ENCODE peak calls at places on chromosomes 3 and 15, in four cellular contexts. S is IMR-90, R is HCT116, B is K562. L is an unnamed sample.

GRCh38 chr3:170044795-170045244 is 7.0 kb downstream of the GPR160 start:
- DNase-seq in S (no peak), R (no peak), B (no peak), L (no peak)

GRCh38 chr3:196055683-196056270 is 26.1 kb downstream of the TFRC start:
- DNase-seq in S (no peak), R (no peak), B (no peak), L (no peak)

GRCh38 chr3:46892285-46893145 is 15.0 kb downstream of the PTH1R start:
- DNase-seq in S (peak; percentile 33), R (peak; percentile 24), B (no peak), L (peak; percentile 87)

GRCh38 chr3:149026718-149027117 is 35.4 kb downstream of the GYG1 start:
- DNase-seq in S (no peak), R (no peak), B (no peak), L (no peak)

GRCh38 chr3:170196833-170197232 is 15.3 kb upstream of the PHC3 start:
- DNase-seq in S (peak; percentile 52), R (peak; percentile 38), B (no peak), L (no peak)

GRCh38 chr3:38009807-38010591 is 19.4 kb downstream of the VILL start:
- DNase-seq in S (no peak), R (no peak), B (no peak), L (no peak)

GRCh38 chr3:88947013-88947412 is 160.4 kb upstream of the EPHA3 start:
- DNase-seq in S (no peak), R (no peak), B (no peak), L (no peak)

GRCh38 chr3:188294823-188295487 is 141.0 kb downstream of the LPP start:
- DNase-seq in S (peak; percentile 96), R (peak; percentile 90), B (no peak), L (no peak)

GRCh38 chr15:78727561-78727960 is 83.7 kb downstream of the ADAMTS7 start:
- DNase-seq in S (no peak), R (no peak), B (no peak), L (no peak)

GRCh38 chr3:16151109-16151508 is 23.4 kb upstream of the GALNT15 start:
- DNase-seq in S (peak; percentile 95), R (no peak), B (peak; percentile 18), L (peak; percentile 48)

GRCh38 chr15:25501828-25502446 is 63.1 kb upstream of the UBE3A start:
- DNase-seq in S (peak; percentile 41), R (peak; percentile 27), B (no peak), L (peak; percentile 72)

GRCh38 chr3:155185623-155186022 is 105.5 kb downstream of the MME start:
- DNase-seq in S (peak; percentile 75), R (no peak), B (no peak), L (no peak)

GRCh38 chr15:84734794-84735479 is 13.5 kb upstream of the ZNF592 start:
- DNase-seq in S (peak; percentile 63), R (peak; percentile 85), B (peak; percentile 88), L (peak; percentile 80)

GRCh38 chr15:27589782-27590181 is 509.3 kb downstream of the OCA2 start:
- DNase-seq in S (no peak), R (no peak), B (no peak), L (no peak)

GRCh38 chr3:57951106-57951882 is 56.9 kb upstream of the FLNB start:
- DNase-seq in S (peak; percentile 89), R (peak; percentile 33), B (peak; percentile 70), L (peak; percentile 28)

GRCh38 chr15:49145651-49146609 is 9.5 kb downstream of the COPS2 start:
- DNase-seq in S (peak; percentile 73), R (peak; percentile 35), B (peak; percentile 30), L (peak; percentile 19)

GRCh38 chr15:72230197-72231065 is 559 bp downstream of the PKM start:
- DNase-seq in S (peak; percentile 91), R (no peak), B (peak; percentile 83), L (peak; percentile 90)
- TF ChIP-seq POLR2A in S (peak; percentile 44), R (no peak), B (peak; percentile 76), L (no peak)

GRCh38 chr15:44675911-44676310 is 12.4 kb upstream of the SPG11 start:
- DNase-seq in S (no peak), R (no peak), B (no peak), L (no peak)
- TF ChIP-seq POLR2A in S (no peak), R (no peak), B (no peak), L (no peak)

GRCh38 chr15:90904746-90905145 is 1.6 kb downstream of the MAN2A2 start:
- DNase-seq in S (no peak), R (no peak), B (no peak), L (no peak)

GRCh38 chr15:90903733-90904536 is 833 bp downstream of the MAN2A2 start:
- DNase-seq in S (no peak), R (no peak), B (peak; percentile 72), L (peak; percentile 45)

GRCh38 chr15:90902996-90903732 is at the start of gene MAN2A2:
- DNase-seq in S (peak; percentile 39), R (peak; percentile 18), B (peak; percentile 82), L (peak; percentile 88)

GRCh38 chr15:90902656-90902995 is 476 bp upstream of the MAN2A2 start:
- DNase-seq in S (no peak), R (no peak), B (no peak), L (no peak)

DNA sequence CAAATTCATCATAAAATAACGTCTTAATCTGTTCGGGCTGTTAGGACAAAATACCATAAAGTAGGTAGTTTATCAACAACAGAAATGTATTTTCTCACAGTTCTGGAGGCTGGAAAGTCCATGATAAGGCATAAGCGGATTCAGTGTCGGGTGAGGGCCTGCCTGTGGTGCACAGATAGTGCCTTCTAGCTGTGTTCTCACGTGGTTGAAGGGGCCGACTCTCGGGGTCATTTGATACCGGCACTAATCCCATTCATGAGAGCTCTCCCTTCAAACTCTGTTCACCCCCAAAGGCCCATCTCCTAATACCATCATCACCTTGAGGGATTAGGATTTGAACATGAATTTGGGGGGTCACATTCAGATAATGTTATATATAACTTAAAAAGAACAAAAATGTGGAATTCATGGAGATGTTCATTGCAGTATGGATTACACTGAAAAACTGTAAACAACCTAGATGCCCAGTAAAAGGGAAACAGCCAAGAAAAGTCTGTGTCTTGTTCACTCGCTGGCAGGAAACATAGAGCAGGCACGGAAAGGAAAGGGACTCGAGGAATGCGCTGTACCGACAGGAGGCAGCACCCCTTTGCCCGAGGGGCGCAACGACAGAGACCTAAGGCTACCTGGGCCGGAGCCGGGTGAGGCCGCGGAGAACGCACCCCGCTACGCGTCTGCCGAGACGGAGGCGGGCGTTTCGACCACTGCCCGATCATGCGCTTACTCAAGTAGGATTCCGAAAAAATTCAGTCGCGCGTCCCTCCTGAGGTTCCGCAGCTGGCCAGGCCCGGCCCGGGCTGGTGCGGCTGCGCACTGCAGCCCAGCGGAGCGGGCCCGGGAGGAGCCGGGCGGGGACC is 1.1 kb upstream of the MAN2A2 start:
- DNase-seq in S (peak; percentile 78), R (peak; percentile 49), B (peak; percentile 96), L (peak; percentile 80)
- TF ChIP-seq POLR2A in S (no peak), R (peak; percentile 86), B (peak; percentile 73), L (no peak)

GRCh38 chr3:12810013-12810780 is 13.7 kb downstream of the CAND2 start:
- DNase-seq in S (peak; percentile 81), R (peak; percentile 78), B (peak; percentile 99), L (peak; percentile 98)
- TF ChIP-seq POLR2A in S (no peak), R (peak; percentile 52), B (peak; percentile 64), L (peak; percentile 93)

GRCh38 chr15:75204340-75205063 is 2.8 kb downstream of the C15orf39 start:
- DNase-seq in S (peak; percentile 87), R (peak; percentile 91), B (peak; percentile 96), L (peak; percentile 96)
- TF ChIP-seq POLR2A in S (peak; percentile 63), R (no peak), B (no peak), L (no peak)

DNA sequence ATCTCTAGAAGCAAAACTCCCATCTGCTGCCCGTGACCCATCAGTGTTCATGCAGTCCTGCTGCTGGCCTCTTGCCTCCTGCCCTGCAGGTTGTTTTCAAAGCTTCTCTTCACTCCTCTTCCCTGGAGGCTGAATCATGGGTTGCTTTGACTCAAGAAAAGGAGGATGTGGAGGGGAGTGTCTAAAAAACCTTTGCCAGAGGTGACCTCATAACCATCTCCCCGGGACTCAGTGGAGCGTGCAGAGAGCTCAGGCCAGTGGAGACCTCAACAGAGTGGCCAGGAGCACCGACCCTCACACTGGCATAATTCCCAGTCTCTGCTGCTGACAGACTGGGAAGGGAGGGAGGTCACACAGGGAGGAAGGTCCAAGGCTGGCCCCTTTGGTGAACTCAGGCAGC is 60.9 kb upstream of the ITGA11 start:
- DNase-seq in S (peak; percentile 29), R (no peak), B (no peak), L (peak; percentile 7)
- TF ChIP-seq POLR2A in S (no peak), R (no peak), B (no peak), L (no peak)

GRCh38 chr15:44882499-44882968 is 74.0 kb upstream of the TERB2 start:
- DNase-seq in S (no peak), R (no peak), B (no peak), L (no peak)
- TF ChIP-seq POLR2A in S (no peak), R (no peak), B (no peak), L (no peak)

DNA sequence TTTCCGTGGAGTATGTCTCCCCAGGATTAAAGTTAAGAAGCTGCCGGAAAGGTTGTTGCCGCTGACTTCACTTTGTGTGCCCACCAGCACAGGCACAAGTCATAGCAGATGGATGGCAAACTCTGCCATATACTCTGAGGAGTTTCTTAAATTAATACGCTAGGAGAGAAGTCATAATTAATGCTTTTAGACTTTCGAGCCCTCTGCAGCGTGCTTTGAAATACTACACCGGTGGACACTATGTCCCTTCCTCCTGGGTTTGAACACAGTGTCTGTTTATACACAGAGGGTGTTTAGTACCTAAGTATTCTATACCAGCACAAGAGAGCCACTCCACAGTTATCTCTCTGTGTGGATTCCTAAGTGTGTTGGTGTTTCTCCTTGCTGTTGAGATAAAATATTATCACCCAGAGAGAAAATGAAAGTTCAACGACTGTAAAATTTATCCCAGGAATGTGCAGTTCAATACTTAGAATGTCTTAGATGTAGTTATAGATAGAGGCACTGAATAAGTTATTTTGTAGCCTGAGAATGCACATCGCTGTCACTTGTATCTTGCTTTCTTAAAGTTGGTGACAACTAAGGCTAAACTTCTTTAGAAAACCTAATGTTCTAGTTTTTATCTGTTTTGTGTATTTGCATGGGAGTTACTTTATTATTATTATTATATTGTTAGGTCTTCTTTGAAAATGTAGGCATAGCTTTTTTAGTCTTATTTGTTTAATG is 1.6 kb downstream of the MBNL1 start:
- DNase-seq in S (no peak), R (no peak), B (no peak), L (no peak)
- TF ChIP-seq POLR2A in S (no peak), R (no peak), B (no peak), L (no peak)